ENCODE peak calls at places on chromosome 19, in nine cellular contexts. X, P, I, D, S, U, M, B and Q are unnamed samples.

GRCh38 chr19:42024622-42025111 is 30.6 kb upstream of the ATP1A3 start:
- DNase-seq in B (no peak), M (no peak), P (no peak), S (peak), X (no peak), D (peak), I (peak), U (no peak), Q (no peak)

GRCh38 chr19:15508035-15508710 is at the start of gene CYP4F22:
- DNase-seq in P (peak), D (no peak), B (no peak), M (no peak), I (no peak), U (no peak), X (no peak), S (no peak), Q (no peak)

GRCh38 chr19:3320354-3320670 is 46.1 kb upstream of the NFIC start:
- DNase-seq in I (no peak), M (no peak), P (no peak), B (no peak), U (no peak), X (no peak), D (no peak), S (no peak), Q (no peak)

GRCh38 chr19:29625316-29625715 is 19.2 kb downstream of the POP4 start:
- DNase-seq in I (no peak), B (no peak), P (no peak), U (no peak), D (no peak), X (no peak), S (no peak), M (no peak), Q (no peak)

GRCh38 chr19:44649578-44650145 is 6.0 kb downstream of the PVR start:
- DNase-seq in I (no peak), X (no peak), P (no peak), M (no peak), U (no peak), B (no peak), S (no peak), D (no peak), Q (no peak)

GRCh38 chr19:14916848-14917247 is 24.4 kb upstream of the OR7C2 start:
- DNase-seq in S (no peak), P (peak), I (no peak), M (no peak), D (no peak), U (no peak), B (no peak), X (no peak), Q (no peak)

GRCh38 chr19:19278315-19278714 is 5.2 kb upstream of the TM6SF2 start:
- DNase-seq in B (no peak), D (no peak), S (no peak), I (no peak), X (no peak), U (no peak), P (no peak), M (no peak), Q (no peak)

GRCh38 chr19:13797870-13798269 is 2.6 kb downstream of the ZSWIM4 start:
- DNase-seq in M (peak), S (peak), X (peak), B (no peak), D (no peak), I (peak), U (no peak), P (no peak), Q (no peak)

GRCh38 chr19:15200575-15201364 is at the start of gene NOTCH3:
- DNase-seq in X (no peak), I (no peak), M (no peak), P (no peak), S (no peak), B (no peak), U (no peak), D (no peak), Q (no peak)

GRCh38 chr19:52211926-52212571 is 22.2 kb downstream of the PPP2R1A start:
- DNase-seq in X (no peak), B (peak), I (no peak), P (no peak), S (no peak), U (no peak), M (no peak), D (no peak), Q (no peak)

GRCh38 chr19:478236-478888 is 17.5 kb upstream of the SHC2 start:
- DNase-seq in U (no peak), B (no peak), S (no peak), M (no peak), D (no peak), P (no peak), X (no peak), I (no peak), Q (no peak)

GRCh38 chr19:47465957-47466356 is 5.7 kb downstream of the SLC8A2 start:
- DNase-seq in U (no peak), M (no peak), P (no peak), B (no peak), S (no peak), D (no peak), X (no peak), I (no peak), Q (no peak)

GRCh38 chr19:47461876-47462275 is 9.8 kb downstream of the SLC8A2 start:
- DNase-seq in M (no peak), D (no peak), S (no peak), U (no peak), P (no peak), I (no peak), X (no peak), B (no peak), Q (no peak)

GRCh38 chr19:47467914-47468313 is 3.8 kb downstream of the SLC8A2 start:
- DNase-seq in X (no peak), D (no peak), I (no peak), B (no peak), P (no peak), M (no peak), U (no peak), S (no peak), Q (no peak)

GRCh38 chr19:47469419-47469700 is 2.3 kb downstream of the SLC8A2 start:
- DNase-seq in B (no peak), S (no peak), I (no peak), U (no peak), P (no peak), M (no peak), D (no peak), X (no peak), Q (no peak)

GRCh38 chr19:47464619-47465018 is 7.1 kb downstream of the SLC8A2 start:
- DNase-seq in S (no peak), M (no peak), B (no peak), U (no peak), D (no peak), I (no peak), P (no peak), X (no peak), Q (no peak)
- TF ChIP-seq CTCF in S (no peak), M (no peak), B (no peak), U (no peak), D (no peak), I (no peak), P (no peak), X (no peak), Q (no peak)

GRCh38 chr19:1763648-1764292 is 10.5 kb downstream of the ONECUT3 start:
- DNase-seq in X (no peak), P (no peak), S (no peak), I (no peak), U (no peak), D (no peak), M (no peak), B (no peak), Q (no peak)
- TF ChIP-seq CTCF in X (no peak), P (no peak), S (no peak), I (no peak), U (no peak), D (no peak), M (no peak), B (no peak), Q (no peak)

GRCh38 chr19:32104465-32105235 is 240.8 kb upstream of the ZNF507 start:
- DNase-seq in X (peak), I (no peak), S (no peak), D (no peak), B (no peak), U (no peak), P (no peak), M (no peak), Q (no peak)
- TF ChIP-seq CTCF in X (peak), I (no peak), S (no peak), D (no peak), B (no peak), U (no peak), P (no peak), M (no peak), Q (no peak)

GRCh38 chr19:11323601-11324078 is 15.8 kb downstream of the RAB3D start:
- DNase-seq in U (no peak), P (no peak), I (no peak), B (no peak), S (no peak), D (no peak), X (no peak), M (peak), Q (no peak)
- TF ChIP-seq CTCF in U (no peak), P (no peak), I (no peak), B (no peak), S (no peak), D (no peak), X (no peak), M (peak), Q (no peak)

GRCh38 chr19:17104679-17105078 is 29.1 kb downstream of the MYO9B start:
- DNase-seq in S (no peak), U (no peak), D (no peak), X (no peak), B (no peak), M (no peak), P (no peak), I (no peak), Q (no peak)

GRCh38 chr19:17101686-17102628 is 26.4 kb downstream of the MYO9B start:
- DNase-seq in M (no peak), D (no peak), U (no peak), B (no peak), I (no peak), P (no peak), S (no peak), X (no peak), Q (no peak)

GRCh38 chr19:17107546-17108452 is 32.2 kb downstream of the MYO9B start:
- DNase-seq in S (peak), U (peak), I (peak), P (peak), D (peak), B (peak), M (peak), X (peak), Q (peak)

GRCh38 chr19:17105548-17105947 is 30.0 kb downstream of the MYO9B start:
- DNase-seq in X (no peak), I (no peak), M (no peak), D (no peak), P (no peak), U (no peak), S (no peak), B (no peak), Q (no peak)

DNA sequence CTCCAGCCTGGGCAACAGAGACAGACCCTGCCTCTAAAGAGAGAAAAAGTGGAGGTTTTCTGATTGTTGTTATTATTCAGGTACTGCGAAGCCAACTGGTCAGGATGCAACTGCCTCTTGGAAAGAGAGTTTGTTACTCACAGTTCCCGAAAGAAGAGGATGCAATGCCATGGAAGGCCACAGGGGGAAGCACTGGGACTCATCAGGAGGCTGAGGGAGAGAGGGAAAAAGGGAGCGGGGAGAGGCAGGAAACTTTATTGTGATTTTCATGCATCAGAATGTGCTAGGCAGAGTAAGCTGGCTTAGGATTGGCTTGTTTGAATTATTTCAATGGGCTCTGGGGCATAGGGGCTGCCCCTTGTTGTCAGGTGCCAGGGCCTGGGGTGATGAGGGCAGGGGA is 27.6 kb downstream of the MYO9B start:
- DNase-seq in U (no peak), S (peak), D (no peak), M (peak), X (peak), P (peak), B (no peak), I (no peak), Q (no peak)
- TF ChIP-seq CTCF in U (no peak), S (peak), D (peak), M (peak), X (peak), P (peak), B (no peak), I (peak), Q (no peak)

GRCh38 chr19:5365905-5366304 is 25.3 kb upstream of the PTPRS start:
- DNase-seq in B (no peak), U (no peak), D (no peak), S (no peak), P (no peak), M (no peak), I (no peak), X (no peak), Q (no peak)

GRCh38 chr19:5367530-5368133 is 27.0 kb upstream of the PTPRS start:
- DNase-seq in B (no peak), P (no peak), U (no peak), D (no peak), I (no peak), X (no peak), S (no peak), M (no peak), Q (no peak)

GRCh38 chr19:5369304-5369703 is 28.7 kb upstream of the PTPRS start:
- DNase-seq in U (no peak), P (no peak), M (no peak), I (no peak), D (no peak), X (no peak), B (no peak), S (no peak), Q (no peak)

GRCh38 chr19:5372572-5373200 is 32.1 kb upstream of the PTPRS start:
- DNase-seq in M (no peak), S (no peak), U (no peak), X (no peak), B (no peak), P (no peak), D (no peak), I (no peak), Q (no peak)

GRCh38 chr19:5369962-5370367 is 29.4 kb upstream of the PTPRS start:
- DNase-seq in U (no peak), D (no peak), I (no peak), S (peak), X (no peak), B (peak), P (peak), M (peak), Q (peak)
- TF ChIP-seq CTCF in U (no peak), D (peak), I (no peak), S (peak), X (peak), B (no peak), P (peak), M (peak), Q (no peak)

DNA sequence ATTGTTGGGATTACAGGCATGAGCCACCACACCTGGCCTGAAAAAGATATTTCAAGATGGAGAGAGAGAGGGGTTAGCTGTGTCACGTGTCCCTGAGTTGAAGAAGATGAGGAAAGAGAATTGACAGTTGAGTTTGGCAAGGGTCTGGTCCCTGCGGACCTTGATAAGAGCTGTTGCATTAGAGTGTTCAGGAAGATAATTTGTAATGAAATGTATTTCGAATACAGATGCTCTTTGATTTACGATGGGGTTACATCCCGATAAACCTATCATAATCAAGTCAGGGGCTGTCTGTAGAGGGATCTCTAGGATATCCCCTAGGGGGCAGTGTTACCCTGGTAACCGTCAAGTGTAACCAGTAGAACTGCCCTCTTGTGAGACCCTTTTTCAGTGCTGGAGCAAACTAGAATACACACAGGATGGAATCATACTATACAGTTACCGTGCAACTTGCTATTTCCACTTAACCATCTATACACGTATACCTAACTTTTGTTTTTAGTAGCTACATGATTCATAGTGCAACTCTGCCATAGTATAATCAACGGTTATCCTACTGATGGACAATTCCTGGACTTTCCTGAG is 1.5 kb upstream of the ELOF1 start:
- DNase-seq in M (peak), D (no peak), I (no peak), S (peak), U (no peak), B (no peak), X (peak), P (peak), Q (no peak)
- TF ChIP-seq CTCF in M (peak), D (peak), I (peak), S (peak), U (peak), B (no peak), X (peak), P (peak), Q (no peak)